ENCODE peak calls at places on chromosomes 7 and 10, in six cellular contexts. M, Z, T, R, F and C are unnamed samples.

GRCh38 chr10:17851611-17852010 is 42.5 kb downstream of the MRC1 start:
- DNase-seq in M (peak), Z (no peak), T (no peak), R (no peak), F (no peak), C (no peak)

GRCh38 chr7:11539853-11540252 is 292.1 kb downstream of the THSD7A start:
- DNase-seq in M (no peak), Z (no peak), T (no peak), R (no peak), F (no peak), C (no peak)

GRCh38 chr7:1737523-1737922 is 67.4 kb downstream of the ELFN1 start:
- DNase-seq in M (no peak), Z (no peak), T (no peak), R (no peak), F (no peak), C (no peak)

GRCh38 chr10:80090120-80090519 is 11.7 kb downstream of the TMEM254 start:
- DNase-seq in M (no peak), Z (no peak), T (no peak), R (no peak), F (no peak), C (no peak)

GRCh38 chr10:75565286-75566251 is 134.1 kb downstream of the LRMDA start:
- DNase-seq in M (no peak), Z (peak), T (no peak), R (no peak), F (no peak), C (no peak)

GRCh38 chr7:20744913-20745587 is 41.6 kb downstream of the SP8 start:
- DNase-seq in M (peak), Z (no peak), T (no peak), R (no peak), F (no peak), C (no peak)

GRCh38 chr10:120085386-120085785 is 192.9 kb downstream of the SEC23IP start:
- DNase-seq in M (no peak), Z (no peak), T (no peak), R (no peak), F (no peak), C (no peak)

GRCh38 chr10:113709221-113709838 is 29.6 kb downstream of the CASP7 start:
- DNase-seq in M (peak), Z (no peak), T (no peak), R (no peak), F (peak), C (no peak)

GRCh38 chr10:121282264-121282663 is 316.0 kb downstream of the FGFR2 start:
- DNase-seq in M (no peak), Z (no peak), T (no peak), R (no peak), F (no peak), C (no peak)

GRCh38 chr7:152173372-152174070 is 148.0 kb downstream of the GALNT11 start:
- DNase-seq in M (no peak), Z (no peak), T (no peak), R (no peak), F (no peak), C (no peak)

GRCh38 chr7:99106411-99106810 is 37.5 kb downstream of the SMURF1 start:
- DNase-seq in M (no peak), Z (no peak), T (no peak), R (no peak), F (no peak), C (no peak)

GRCh38 chr10:86958109-86958830 is at the start of gene SNCG:
- DNase-seq in M (no peak), Z (no peak), T (no peak), R (peak), F (no peak), C (no peak)

GRCh38 chr10:56370217-56371113 is 9.4 kb upstream of the ZWINT start:
- DNase-seq in M (no peak), Z (no peak), T (no peak), R (no peak), F (peak), C (no peak)

GRCh38 chr7:16203065-16203464 is 218.3 kb downstream of the CRPPA start:
- DNase-seq in M (peak), Z (no peak), T (no peak), R (no peak), F (no peak), C (no peak)

GRCh38 chr7:157554393-157555238 is 217.8 kb downstream of the DNAJB6 start:
- DNase-seq in M (no peak), Z (no peak), T (no peak), R (no peak), F (no peak), C (no peak)

GRCh38 chr10:30691601-30692015 is 62.1 kb upstream of the LYZL2 start:
- DNase-seq in M (no peak), Z (no peak), T (no peak), R (no peak), F (no peak), C (no peak)

GRCh38 chr7:130927062-130927461 is 193.1 kb upstream of the KLF14 start:
- DNase-seq in M (no peak), Z (no peak), T (no peak), R (no peak), F (no peak), C (no peak)

GRCh38 chr7:157076466-157076865 is 62.3 kb upstream of the UBE3C start:
- DNase-seq in M (no peak), Z (no peak), T (no peak), R (no peak), F (no peak), C (no peak)

GRCh38 chr7:158683541-158683940 is 21.1 kb downstream of the NCAPG2 start:
- DNase-seq in M (no peak), Z (no peak), T (no peak), R (no peak), F (peak), C (no peak)

GRCh38 chr7:5231811-5232484 is 41.9 kb downstream of the WIPI2 start:
- DNase-seq in M (no peak), Z (peak), T (peak), R (no peak), F (no peak), C (peak)

GRCh38 chr7:31107106-31108090 is 55.3 kb downstream of the ADCYAP1R1 start:
- DNase-seq in M (no peak), Z (no peak), T (no peak), R (no peak), F (no peak), C (no peak)

GRCh38 chr7:100057006-100057405 is 7.4 kb downstream of the ZSCAN21 start:
- DNase-seq in M (no peak), Z (no peak), T (no peak), R (no peak), F (no peak), C (no peak)

GRCh38 chr7:2043316-2044039 is 189.3 kb downstream of the MAD1L1 start:
- DNase-seq in M (no peak), Z (no peak), T (no peak), R (peak), F (no peak), C (no peak)

GRCh38 chr7:54823776-54824175 is 64.8 kb upstream of the SEC61G start:
- DNase-seq in M (no peak), Z (no peak), T (no peak), R (no peak), F (no peak), C (no peak)

GRCh38 chr7:139034336-139034735 is 1.5 kb downstream of the ZC3HAV1L start:
- DNase-seq in M (no peak), Z (no peak), T (no peak), R (no peak), F (peak), C (no peak)

GRCh38 chr7:925601-926000 is 28.9 kb downstream of the ADAP1 start:
- DNase-seq in M (no peak), Z (no peak), T (no peak), R (peak), F (no peak), C (no peak)

GRCh38 chr7:32357535-32358277 is 132.5 kb downstream of the LSM5 start:
- DNase-seq in M (no peak), Z (no peak), T (no peak), R (no peak), F (no peak), C (no peak)

GRCh38 chr10:21732067-21732772 is 198.2 kb downstream of the MLLT10 start:
- DNase-seq in M (peak), Z (peak), T (no peak), R (no peak), F (peak), C (peak)